ENCODE peak calls at places on chromosome 11, in six cellular contexts. J is effector CD4-positive, alpha-beta T cell; S is mesenteric fat pad; F is fibroblast of mammary gland; A is DMS79 treated with DMSO at 0.1 percent for 48 hours; I is hepatic stellate cell. K is an unnamed sample.

GRCh38 chr11:81644239-81644840 is 1089.3 kb downstream of the FAM181B start:
- DNase-seq in F (peak), I (peak), S (no peak), J (no peak), A (no peak), K (peak)

GRCh38 chr11:114157476-114158050 is 98.1 kb downstream of the ZBTB16 start:
- DNase-seq in F (no peak), S (no peak), A (no peak), I (no peak), J (no peak), K (no peak)

GRCh38 chr11:128491195-128491936 is 96.0 kb downstream of the ETS1 start:
- DNase-seq in A (no peak), J (no peak), S (no peak), F (no peak), I (no peak), K (no peak)

GRCh38 chr11:47104337-47104950 is 72.2 kb downstream of the ARFGAP2 start:
- DNase-seq in F (no peak), S (no peak), I (peak), A (no peak), J (no peak), K (peak)

GRCh38 chr11:117221775-117222517 is 9.9 kb downstream of the PCSK7 start:
- DNase-seq in S (peak), J (no peak), A (peak), F (peak), I (no peak), K (no peak)

GRCh38 chr11:76919887-76920746 is 59.4 kb downstream of the ACER3 start:
- DNase-seq in F (peak), A (peak), I (peak), S (no peak), J (peak), K (peak)

GRCh38 chr11:9570313-9570712 is 3.2 kb upstream of the WEE1 start:
- DNase-seq in I (no peak), J (no peak), F (no peak), S (no peak), A (no peak), K (no peak)

GRCh38 chr11:22042081-22042480 is 150.8 kb upstream of the ANO5 start:
- DNase-seq in I (no peak), S (no peak), A (no peak), J (no peak), F (no peak), K (no peak)

GRCh38 chr11:85232559-85232958 is 394.6 kb downstream of the DLG2 start:
- DNase-seq in A (no peak), S (no peak), I (no peak), F (no peak), J (no peak), K (no peak)

GRCh38 chr11:35216962-35217667 is 78.1 kb downstream of the CD44 start:
- DNase-seq in S (no peak), F (no peak), A (no peak), I (no peak), J (peak), K (no peak)

GRCh38 chr11:107316426-107316825 is 141.2 kb downstream of the CWF19L2 start:
- DNase-seq in A (no peak), J (no peak), S (no peak), I (no peak), F (no peak), K (no peak)

GRCh38 chr11:121829159-121829643 is 286.8 kb downstream of the BLID start:
- DNase-seq in S (no peak), J (no peak), I (peak), F (peak), A (no peak), K (peak)

GRCh38 chr11:82976786-82977185 is 75.2 kb downstream of the DDIAS start:
- DNase-seq in I (no peak), J (no peak), A (no peak), S (no peak), F (no peak), K (no peak)

GRCh38 chr11:128757886-128758612 is 64.2 kb downstream of the FLI1 start:
- DNase-seq in I (no peak), A (no peak), F (no peak), J (no peak), S (no peak), K (no peak)

GRCh38 chr11:115269193-115269592 is 235.0 kb downstream of the CADM1 start:
- DNase-seq in J (no peak), A (no peak), F (no peak), S (no peak), I (no peak), K (no peak)

GRCh38 chr11:129815596-129816461 is at the start of gene TMEM45B:
- DNase-seq in J (no peak), I (no peak), F (no peak), A (peak), S (no peak), K (no peak)

GRCh38 chr11:25860677-25861445 is 471.1 kb upstream of the ANO3 start:
- DNase-seq in S (no peak), A (peak), I (no peak), F (peak), J (no peak), K (no peak)

GRCh38 chr11:5808500-5809121 is at the start of gene OR52N2:
- DNase-seq in S (no peak), I (peak), J (peak), A (peak), F (peak), K (peak)

GRCh38 chr11:36146437-36146836 is 142.8 kb downstream of the COMMD9 start:
- DNase-seq in F (no peak), A (no peak), J (no peak), I (no peak), S (no peak), K (no peak)

GRCh38 chr11:74739546-74740270 is 8.5 kb upstream of the CHRDL2 start:
- DNase-seq in S (no peak), I (peak), F (peak), A (peak), J (peak), K (peak)

GRCh38 chr11:120696597-120696996 is 185.0 kb downstream of the GRIK4 start:
- DNase-seq in A (no peak), F (no peak), I (no peak), S (peak), J (no peak), K (no peak)

GRCh38 chr11:81345609-81346008 is 1388.1 kb downstream of the FAM181B start:
- DNase-seq in J (no peak), A (no peak), I (no peak), F (no peak), S (no peak), K (no peak)

GRCh38 chr11:78929092-78929905 is 354.6 kb upstream of the NARS2 start:
- DNase-seq in F (no peak), I (no peak), A (no peak), J (no peak), S (no peak), K (no peak)

GRCh38 chr11:120394119-120394518 is 57.9 kb downstream of the ARHGEF12 start:
- DNase-seq in S (no peak), A (no peak), F (no peak), I (no peak), J (no peak), K (no peak)

GRCh38 chr11:68804786-68805185 is 36.9 kb downstream of the CPT1A start:
- DNase-seq in A (no peak), F (no peak), S (no peak), J (no peak), I (no peak), K (no peak)

GRCh38 chr11:1574256-1575242 is 2.5 kb upstream of the DUSP8 start:
- DNase-seq in F (peak), I (peak), S (no peak), A (peak), J (peak), K (peak)

GRCh38 chr11:129846508-129847335 is 31.1 kb downstream of the TMEM45B start:
- DNase-seq in J (no peak), I (peak), F (peak), S (no peak), A (peak), K (peak)

GRCh38 chr11:111422494-111423249 is 43.6 kb upstream of the POU2AF1 start:
- DNase-seq in A (peak), J (peak), S (no peak), F (peak), I (no peak), K (peak)

GRCh38 chr11:69433741-69434140 is 47.7 kb upstream of the LINC01488 start:
- DNase-seq in I (no peak), A (no peak), F (no peak), S (no peak), J (no peak), K (no peak)

GRCh38 chr11:31805037-31805628 is 6.0 kb downstream of the PAX6 start:
- DNase-seq in I (no peak), S (no peak), A (no peak), J (no peak), F (no peak), K (peak)

GRCh38 chr11:111947143-111947542 is 10.0 kb downstream of the DIXDC1 start:
- DNase-seq in A (no peak), S (no peak), I (no peak), F (no peak), J (no peak), K (no peak)

GRCh38 chr11:45788887-45789286 is 16.1 kb upstream of the SLC35C1 start:
- DNase-seq in J (no peak), S (no peak), F (no peak), A (no peak), I (no peak), K (no peak)

GRCh38 chr11:128684582-128685382 is 9.1 kb upstream of the FLI1 start:
- DNase-seq in A (no peak), S (no peak), J (no peak), F (no peak), I (no peak), K (no peak)

GRCh38 chr11:109983358-109983757 is 109.8 kb upstream of the ZC3H12C start:
- DNase-seq in A (no peak), J (no peak), S (no peak), I (no peak), F (no peak), K (no peak)

GRCh38 chr11:19116971-19117759 is at the start of gene ZDHHC13:
- DNase-seq in J (peak), F (peak), A (peak), S (peak), I (peak), K (peak)

K was measured in AG20443.